ENCODE peak calls at places on chromosomes 16 and 17, in seven cellular contexts. One of them, this sample, is unnamed.
A peak's percentile ranks its signal among the peaks of the same experiment; 100 is the strongest.

GRCh38 chr16:18941471-18941870 is 15.3 kb upstream of the SMG1 start:
- DNase-seq in GM13977: no peak
- DNase-seq in cardiac muscle cell: no peak
- DNase-seq in lower leg skin: no peak
- DNase-seq in activated B cell treated with CpG ODN at 0.5 μM for 24 hours: no peak
- DNase-seq in neural crest cell: no peak
- DNase-seq in kidney: no peak
- DNase-seq in this sample: no peak

GRCh38 chr17:79579074-79579800 is 31.6 kb downstream of the RBFOX3 start:
- DNase-seq in lower leg skin: no peak
- DNase-seq in activated B cell treated with CpG ODN at 0.5 μM for 24 hours: no peak
- DNase-seq in cardiac muscle cell: no peak
- DNase-seq in neural crest cell: no peak
- DNase-seq in kidney: no peak
- DNase-seq in GM13977: no peak
- DNase-seq in this sample: no peak

GRCh38 chr16:57186630-57187507 is 740 bp downstream of the RSPRY1 start:
- DNase-seq in neural crest cell: peak; percentile 2
- DNase-seq in cardiac muscle cell: peak; percentile 59
- DNase-seq in lower leg skin: no peak
- DNase-seq in activated B cell treated with CpG ODN at 0.5 μM for 24 hours: peak; percentile 20
- DNase-seq in kidney: no peak
- DNase-seq in GM13977: no peak
- DNase-seq in this sample: no peak

GRCh38 chr16:69412287-69412686 is 12.1 kb upstream of the CYB5B start:
- DNase-seq in GM13977: no peak
- DNase-seq in activated B cell treated with CpG ODN at 0.5 μM for 24 hours: no peak
- DNase-seq in lower leg skin: no peak
- DNase-seq in cardiac muscle cell: no peak
- DNase-seq in neural crest cell: no peak
- DNase-seq in kidney: no peak
- DNase-seq in this sample: no peak

GRCh38 chr16:54284319-54284930 is 2.2 kb downstream of the IRX3 start:
- DNase-seq in lower leg skin: peak; percentile 87
- DNase-seq in cardiac muscle cell: peak; percentile 34
- DNase-seq in kidney: peak; percentile 77
- DNase-seq in GM13977: peak; percentile 57
- DNase-seq in neural crest cell: no peak
- DNase-seq in activated B cell treated with CpG ODN at 0.5 μM for 24 hours: no peak
- DNase-seq in this sample: no peak

GRCh38 chr16:10990378-10990777 is 46.0 kb downstream of the CLEC16A start:
- DNase-seq in lower leg skin: no peak
- DNase-seq in activated B cell treated with CpG ODN at 0.5 μM for 24 hours: no peak
- DNase-seq in GM13977: no peak
- DNase-seq in kidney: no peak
- DNase-seq in cardiac muscle cell: no peak
- DNase-seq in neural crest cell: no peak
- DNase-seq in this sample: no peak

GRCh38 chr17:50115744-50116143 is 14.2 kb downstream of the SAMD14 start:
- DNase-seq in lower leg skin: no peak
- DNase-seq in activated B cell treated with CpG ODN at 0.5 μM for 24 hours: no peak
- DNase-seq in cardiac muscle cell: no peak
- DNase-seq in GM13977: no peak
- DNase-seq in neural crest cell: no peak
- DNase-seq in kidney: peak; percentile 79
- DNase-seq in this sample: no peak

GRCh38 chr17:14428640-14429029 is 127.8 kb downstream of the HS3ST3B1 start:
- DNase-seq in activated B cell treated with CpG ODN at 0.5 μM for 24 hours: no peak
- DNase-seq in lower leg skin: no peak
- DNase-seq in kidney: no peak
- DNase-seq in cardiac muscle cell: no peak
- DNase-seq in GM13977: no peak
- DNase-seq in neural crest cell: no peak
- DNase-seq in this sample: no peak

GRCh38 chr16:15041260-15042011 is 14.4 kb downstream of the NTAN1 start:
- DNase-seq in GM13977: no peak
- DNase-seq in kidney: peak; percentile 93
- DNase-seq in activated B cell treated with CpG ODN at 0.5 μM for 24 hours: no peak
- DNase-seq in lower leg skin: peak; percentile 95
- DNase-seq in neural crest cell: no peak
- DNase-seq in cardiac muscle cell: no peak
- DNase-seq in this sample: no peak

GRCh38 chr17:36188891-36189306 is 7.7 kb downstream of the CCL3L1 start:
- DNase-seq in activated B cell treated with CpG ODN at 0.5 μM for 24 hours: no peak
- DNase-seq in lower leg skin: no peak
- DNase-seq in neural crest cell: no peak
- DNase-seq in cardiac muscle cell: no peak
- DNase-seq in kidney: no peak
- DNase-seq in GM13977: peak; percentile 38
- DNase-seq in this sample: no peak

GRCh38 chr16:82643936-82644630 is 17.3 kb downstream of the CDH13 start:
- DNase-seq in lower leg skin: no peak
- DNase-seq in kidney: no peak
- DNase-seq in GM13977: no peak
- DNase-seq in neural crest cell: no peak
- DNase-seq in cardiac muscle cell: no peak
- DNase-seq in activated B cell treated with CpG ODN at 0.5 μM for 24 hours: no peak
- DNase-seq in this sample: no peak

GRCh38 chr17:65332375-65332774 is 195.2 kb downstream of the RGS9 start:
- DNase-seq in neural crest cell: no peak
- DNase-seq in kidney: no peak
- DNase-seq in cardiac muscle cell: no peak
- DNase-seq in activated B cell treated with CpG ODN at 0.5 μM for 24 hours: no peak
- DNase-seq in GM13977: no peak
- DNase-seq in lower leg skin: no peak
- DNase-seq in this sample: no peak

GRCh38 chr16:87288753-87289362 is 28.3 kb downstream of the C16orf95 start:
- DNase-seq in GM13977: no peak
- DNase-seq in lower leg skin: no peak
- DNase-seq in cardiac muscle cell: no peak
- DNase-seq in kidney: no peak
- DNase-seq in neural crest cell: no peak
- DNase-seq in activated B cell treated with CpG ODN at 0.5 μM for 24 hours: no peak
- DNase-seq in this sample: no peak

GRCh38 chr16:56352351-56353053 is 72.8 kb downstream of the AMFR start:
- DNase-seq in lower leg skin: peak; percentile 62
- DNase-seq in kidney: peak; percentile 61
- DNase-seq in cardiac muscle cell: no peak
- DNase-seq in GM13977: no peak
- DNase-seq in neural crest cell: no peak
- DNase-seq in activated B cell treated with CpG ODN at 0.5 μM for 24 hours: peak; percentile 2
- DNase-seq in this sample: no peak

DNA sequence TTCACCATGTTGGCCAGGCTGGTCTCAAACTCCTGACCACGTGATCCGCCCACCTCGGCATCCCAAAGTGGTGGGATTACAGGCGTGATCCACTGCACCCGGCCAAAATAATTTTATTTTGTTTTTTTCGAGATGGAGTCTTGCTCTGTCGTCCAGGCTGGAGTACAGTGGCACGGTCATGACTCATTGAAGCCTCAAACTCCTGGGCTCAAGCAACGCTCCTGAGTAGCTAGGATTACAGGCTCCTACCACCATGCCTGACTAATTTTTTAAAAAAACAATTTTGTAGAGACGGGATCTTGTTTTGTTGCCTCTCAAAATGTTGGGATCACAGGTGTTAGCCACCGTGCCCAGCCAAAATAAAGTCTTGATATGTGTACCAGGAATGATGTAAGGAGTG is 2.4 kb upstream of the TTLL6 start:
- DNase-seq in lower leg skin: no peak
- DNase-seq in activated B cell treated with CpG ODN at 0.5 μM for 24 hours: no peak
- DNase-seq in neural crest cell: no peak
- DNase-seq in kidney: no peak
- DNase-seq in GM13977: no peak
- DNase-seq in cardiac muscle cell: no peak
- DNase-seq in this sample: no peak
- TF ChIP-seq CTCF in lower leg skin: no peak
- TF ChIP-seq CTCF in activated B cell treated with CpG ODN at 0.5 μM for 24 hours: no peak
- TF ChIP-seq CTCF in neural crest cell: no peak
- TF ChIP-seq CTCF in kidney: no peak
- TF ChIP-seq CTCF in GM13977: no peak
- TF ChIP-seq CTCF in cardiac muscle cell: no peak
- TF ChIP-seq CTCF in this sample: no peak

DNA sequence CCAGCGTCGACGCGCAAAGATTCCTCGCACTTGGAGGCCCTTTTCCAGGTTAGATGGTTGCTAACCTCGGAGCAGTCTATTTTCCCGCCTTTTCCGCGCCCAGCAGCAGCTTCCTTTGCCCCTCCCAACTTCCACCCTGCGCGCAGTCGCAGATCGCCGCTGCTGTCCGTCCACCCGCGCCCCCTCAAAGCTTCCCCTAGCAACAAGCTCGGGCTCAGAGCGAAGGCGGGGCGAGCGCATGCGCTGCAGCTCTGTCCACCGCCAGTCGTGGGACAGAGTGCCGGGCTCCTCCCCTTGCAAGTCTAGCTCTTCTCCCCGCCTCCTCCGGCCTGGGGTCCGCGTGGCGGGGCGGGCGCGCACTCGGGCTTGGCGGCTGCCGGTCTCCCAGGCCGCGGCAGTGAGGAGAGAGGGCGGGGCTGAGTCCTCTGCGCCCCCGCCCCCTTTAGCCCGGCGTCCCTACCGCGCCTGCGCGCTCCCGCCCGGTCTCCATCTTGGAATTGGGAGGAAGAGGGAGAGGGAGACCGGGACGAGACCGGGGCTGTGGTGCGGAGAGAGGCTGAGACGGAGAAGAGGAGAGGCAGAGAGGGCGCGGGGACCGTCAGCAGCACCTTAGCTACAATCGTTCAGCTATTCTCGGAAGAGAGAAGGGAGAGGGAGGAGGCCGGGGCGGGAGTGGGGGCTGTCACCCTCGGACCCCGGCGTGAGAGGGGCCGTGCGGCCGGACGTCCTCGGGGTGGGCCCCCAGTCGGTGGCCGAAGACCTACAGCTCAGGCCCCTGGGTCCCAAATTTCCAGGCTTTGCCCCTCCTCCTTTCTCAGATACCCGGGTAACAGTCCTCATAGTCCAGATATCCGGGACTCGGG is at the start of gene TAOK2:
- DNase-seq in kidney: peak; percentile 100
- DNase-seq in neural crest cell: peak; percentile 99
- DNase-seq in activated B cell treated with CpG ODN at 0.5 μM for 24 hours: peak; percentile 95
- DNase-seq in cardiac muscle cell: peak; percentile 99
- DNase-seq in lower leg skin: peak; percentile 99
- DNase-seq in GM13977: peak; percentile 100
- DNase-seq in this sample: peak; percentile 98
- TF ChIP-seq CTCF in kidney: no peak
- TF ChIP-seq CTCF in neural crest cell: no peak
- TF ChIP-seq CTCF in activated B cell treated with CpG ODN at 0.5 μM for 24 hours: no peak
- TF ChIP-seq CTCF in cardiac muscle cell: no peak
- TF ChIP-seq CTCF in lower leg skin: no peak
- TF ChIP-seq CTCF in GM13977: no peak
- TF ChIP-seq CTCF in this sample: no peak

GRCh38 chr16:8374032-8374431 is 216.3 kb downstream of the TMEM114 start:
- DNase-seq in lower leg skin: no peak
- DNase-seq in cardiac muscle cell: no peak
- DNase-seq in GM13977: no peak
- DNase-seq in neural crest cell: no peak
- DNase-seq in activated B cell treated with CpG ODN at 0.5 μM for 24 hours: no peak
- DNase-seq in kidney: no peak
- DNase-seq in this sample: no peak
- TF ChIP-seq CTCF in lower leg skin: no peak
- TF ChIP-seq CTCF in cardiac muscle cell: no peak
- TF ChIP-seq CTCF in GM13977: no peak
- TF ChIP-seq CTCF in neural crest cell: peak; percentile 31
- TF ChIP-seq CTCF in activated B cell treated with CpG ODN at 0.5 μM for 24 hours: no peak
- TF ChIP-seq CTCF in kidney: no peak
- TF ChIP-seq CTCF in this sample: no peak

DNA sequence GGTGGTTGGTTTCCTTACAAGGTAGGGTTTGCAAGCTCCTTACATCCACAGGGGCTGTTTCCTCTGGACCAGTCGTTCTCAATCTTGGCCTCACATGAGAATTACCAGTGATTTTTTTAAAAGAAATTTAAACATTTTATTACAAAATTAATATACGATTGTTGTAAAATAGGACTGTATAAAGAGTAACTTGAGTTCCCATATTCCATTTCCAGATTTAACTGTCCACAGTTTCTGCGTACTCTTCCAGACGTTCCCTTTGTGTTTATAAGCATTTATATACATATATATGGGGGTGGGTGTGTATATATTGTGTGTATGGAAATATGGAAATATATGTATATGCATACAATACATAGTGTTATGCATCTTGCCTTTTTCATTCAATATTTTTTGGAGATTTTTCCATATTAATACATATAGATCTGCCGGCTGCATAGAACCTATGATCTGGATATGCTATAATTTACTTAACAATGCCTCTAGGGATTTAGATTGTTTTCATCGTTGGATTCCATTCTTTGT is 31.5 kb downstream of the HLF start:
- DNase-seq in lower leg skin: no peak
- DNase-seq in activated B cell treated with CpG ODN at 0.5 μM for 24 hours: no peak
- DNase-seq in GM13977: no peak
- DNase-seq in kidney: no peak
- DNase-seq in cardiac muscle cell: no peak
- DNase-seq in neural crest cell: no peak
- DNase-seq in this sample: peak; percentile 38
- TF ChIP-seq CTCF in lower leg skin: no peak
- TF ChIP-seq CTCF in activated B cell treated with CpG ODN at 0.5 μM for 24 hours: peak; percentile 77
- TF ChIP-seq CTCF in GM13977: no peak
- TF ChIP-seq CTCF in kidney: no peak
- TF ChIP-seq CTCF in cardiac muscle cell: no peak
- TF ChIP-seq CTCF in neural crest cell: no peak
- TF ChIP-seq CTCF in this sample: no peak

GRCh38 chr16:13391337-13391736 is 489.9 kb downstream of the SHISA9 start:
- DNase-seq in lower leg skin: no peak
- DNase-seq in GM13977: peak; percentile 19
- DNase-seq in activated B cell treated with CpG ODN at 0.5 μM for 24 hours: no peak
- DNase-seq in kidney: no peak
- DNase-seq in neural crest cell: no peak
- DNase-seq in cardiac muscle cell: no peak
- DNase-seq in this sample: no peak
- TF ChIP-seq CTCF in lower leg skin: no peak
- TF ChIP-seq CTCF in GM13977: peak; percentile 11
- TF ChIP-seq CTCF in activated B cell treated with CpG ODN at 0.5 μM for 24 hours: no peak
- TF ChIP-seq CTCF in kidney: no peak
- TF ChIP-seq CTCF in neural crest cell: no peak
- TF ChIP-seq CTCF in cardiac muscle cell: no peak
- TF ChIP-seq CTCF in this sample: no peak

DNA sequence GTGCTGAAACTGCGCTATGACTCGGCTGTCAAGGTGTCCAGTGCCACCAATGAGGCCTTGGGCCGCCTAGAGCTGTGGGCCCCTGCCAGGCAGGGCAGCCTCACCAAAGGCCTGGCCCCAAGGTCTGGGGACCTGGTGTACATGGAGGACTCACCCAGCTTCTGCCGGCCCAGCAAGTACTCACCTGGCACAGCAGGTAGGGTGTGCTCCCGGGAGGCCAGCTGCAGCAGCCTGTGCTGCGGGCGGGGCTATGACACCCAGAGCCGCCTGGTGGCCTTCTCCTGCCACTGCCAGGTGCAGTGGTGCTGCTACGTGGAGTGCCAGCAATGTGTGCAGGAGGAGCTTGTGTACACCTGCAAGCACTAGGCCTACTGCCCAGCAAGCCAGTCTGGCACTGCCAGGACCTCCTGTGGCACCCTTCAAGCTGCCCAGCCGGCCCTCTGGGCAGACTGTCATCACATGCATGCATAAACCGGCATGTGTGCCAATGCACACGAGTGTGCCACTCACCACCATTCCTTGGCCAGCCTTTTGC is 25.0 kb downstream of the WNT9B start:
- DNase-seq in lower leg skin: no peak
- DNase-seq in activated B cell treated with CpG ODN at 0.5 μM for 24 hours: no peak
- DNase-seq in neural crest cell: no peak
- DNase-seq in cardiac muscle cell: no peak
- DNase-seq in GM13977: no peak
- DNase-seq in kidney: peak; percentile 85
- DNase-seq in this sample: no peak
- TF ChIP-seq CTCF in lower leg skin: no peak
- TF ChIP-seq CTCF in activated B cell treated with CpG ODN at 0.5 μM for 24 hours: no peak
- TF ChIP-seq CTCF in neural crest cell: peak; percentile 43
- TF ChIP-seq CTCF in cardiac muscle cell: peak; percentile 5
- TF ChIP-seq CTCF in GM13977: peak; percentile 36
- TF ChIP-seq CTCF in kidney: peak; percentile 46
- TF ChIP-seq CTCF in this sample: peak; percentile 25

This sample was measured in D721Med.